ENCODE peak calls at places on chromosomes 6 and 20, in six cellular contexts. One of them, this sample, is unnamed. For H3K9me3, the result is how much of the 10 kb centered on the place peaks cover.

GRCh38 chr6:116941727-116942126 is 64.7 kb downstream of the RFX6 start:
- DNase-seq in Peyer's patch: no peak
- DNase-seq in colonic mucosa: no peak
- DNase-seq in heart left ventricle: no peak
- DNase-seq in HCT116: no peak
- DNase-seq in tibial artery: no peak
- DNase-seq in this sample: no peak

GRCh38 chr6:17132967-17133366 is 31.1 kb downstream of the STMND1 start:
- DNase-seq in colonic mucosa: no peak
- DNase-seq in HCT116: no peak
- DNase-seq in heart left ventricle: no peak
- DNase-seq in tibial artery: no peak
- DNase-seq in Peyer's patch: no peak
- DNase-seq in this sample: no peak

GRCh38 chr6:31651602-31652191 is 764 bp downstream of the BAG6 start:
- DNase-seq in heart left ventricle: peak
- DNase-seq in Peyer's patch: no peak
- DNase-seq in tibial artery: peak
- DNase-seq in HCT116: peak
- DNase-seq in colonic mucosa: peak
- DNase-seq in this sample: no peak

GRCh38 chr20:25376236-25376635 is 14.4 kb downstream of the ABHD12 start:
- DNase-seq in tibial artery: no peak
- DNase-seq in Peyer's patch: no peak
- DNase-seq in colonic mucosa: no peak
- DNase-seq in heart left ventricle: no peak
- DNase-seq in HCT116: no peak
- DNase-seq in this sample: no peak

GRCh38 chr20:58869662-58870227 is 17.2 kb downstream of the GNAS start:
- DNase-seq in heart left ventricle: no peak
- DNase-seq in tibial artery: no peak
- DNase-seq in colonic mucosa: no peak
- DNase-seq in HCT116: no peak
- DNase-seq in Peyer's patch: no peak
- DNase-seq in this sample: no peak

GRCh38 chr20:8291873-8292272 is 159.8 kb downstream of the PLCB1 start:
- DNase-seq in Peyer's patch: no peak
- DNase-seq in tibial artery: no peak
- DNase-seq in HCT116: no peak
- DNase-seq in colonic mucosa: no peak
- DNase-seq in heart left ventricle: no peak
- DNase-seq in this sample: no peak

GRCh38 chr6:72950114-72950860 is 275.0 kb downstream of the KHDC1L start:
- DNase-seq in heart left ventricle: no peak
- DNase-seq in colonic mucosa: no peak
- DNase-seq in tibial artery: no peak
- DNase-seq in HCT116: peak
- DNase-seq in Peyer's patch: no peak
- DNase-seq in this sample: no peak

GRCh38 chr6:167469655-167470054 is 144.8 kb downstream of the TTLL2 start:
- DNase-seq in HCT116: no peak
- DNase-seq in heart left ventricle: peak
- DNase-seq in tibial artery: no peak
- DNase-seq in colonic mucosa: no peak
- DNase-seq in Peyer's patch: no peak
- DNase-seq in this sample: no peak

GRCh38 chr20:18188446-18188845 is 50.8 kb downstream of the KAT14 start:
- DNase-seq in Peyer's patch: no peak
- DNase-seq in tibial artery: no peak
- DNase-seq in colonic mucosa: no peak
- DNase-seq in HCT116: no peak
- DNase-seq in heart left ventricle: no peak
- DNase-seq in this sample: no peak

GRCh38 chr20:18190466-18191233 is 53.0 kb downstream of the KAT14 start:
- DNase-seq in heart left ventricle: no peak
- DNase-seq in colonic mucosa: no peak
- DNase-seq in tibial artery: no peak
- DNase-seq in HCT116: no peak
- DNase-seq in Peyer's patch: no peak
- DNase-seq in this sample: no peak

GRCh38 chr20:18191336-18191735 is 53.7 kb downstream of the KAT14 start:
- DNase-seq in heart left ventricle: no peak
- DNase-seq in Peyer's patch: no peak
- DNase-seq in colonic mucosa: no peak
- DNase-seq in HCT116: no peak
- DNase-seq in tibial artery: no peak
- DNase-seq in this sample: no peak

GRCh38 chr20:18187020-18187419 is 49.4 kb downstream of the KAT14 start:
- DNase-seq in tibial artery: no peak
- DNase-seq in HCT116: no peak
- DNase-seq in Peyer's patch: no peak
- DNase-seq in heart left ventricle: no peak
- DNase-seq in colonic mucosa: no peak
- DNase-seq in this sample: no peak
- H3K27ac ChIP-seq in tibial artery: no peak
- H3K27ac ChIP-seq in HCT116: no peak
- H3K27ac ChIP-seq in Peyer's patch: no peak
- H3K27ac ChIP-seq in heart left ventricle: no peak
- H3K27ac ChIP-seq in colonic mucosa: no peak
- H3K27ac ChIP-seq in this sample: no peak

GRCh38 chr6:129498556-129498940 is 211.4 kb downstream of the ARHGAP18 start:
- DNase-seq in colonic mucosa: no peak
- DNase-seq in tibial artery: no peak
- DNase-seq in HCT116: no peak
- DNase-seq in Peyer's patch: no peak
- DNase-seq in heart left ventricle: no peak
- DNase-seq in this sample: no peak

GRCh38 chr6:129499871-129500219 is 210.1 kb downstream of the ARHGAP18 start:
- DNase-seq in tibial artery: no peak
- DNase-seq in heart left ventricle: no peak
- DNase-seq in colonic mucosa: no peak
- DNase-seq in HCT116: no peak
- DNase-seq in Peyer's patch: no peak
- DNase-seq in this sample: no peak

GRCh38 chr6:129500958-129501381 is 209.0 kb downstream of the ARHGAP18 start:
- DNase-seq in Peyer's patch: no peak
- DNase-seq in colonic mucosa: no peak
- DNase-seq in tibial artery: no peak
- DNase-seq in heart left ventricle: no peak
- DNase-seq in HCT116: peak
- DNase-seq in this sample: no peak

GRCh38 chr6:129498950-129499870 is 210.8 kb downstream of the ARHGAP18 start:
- DNase-seq in Peyer's patch: no peak
- DNase-seq in heart left ventricle: peak
- DNase-seq in tibial artery: peak
- DNase-seq in HCT116: peak
- DNase-seq in colonic mucosa: peak
- DNase-seq in this sample: no peak

GRCh38 chr6:129497591-129498555 is 212.1 kb downstream of the ARHGAP18 start:
- DNase-seq in Peyer's patch: no peak
- DNase-seq in HCT116: no peak
- DNase-seq in heart left ventricle: no peak
- DNase-seq in tibial artery: no peak
- DNase-seq in colonic mucosa: no peak
- DNase-seq in this sample: no peak
- H3K4me3 ChIP-seq in Peyer's patch: no peak
- H3K4me3 ChIP-seq in HCT116: no peak
- H3K4me3 ChIP-seq in heart left ventricle: no peak
- H3K4me3 ChIP-seq in tibial artery: no peak
- H3K4me3 ChIP-seq in colonic mucosa: no peak
- H3K4me3 ChIP-seq in this sample: no peak

GRCh38 chr6:28089054-28089453 is 8.7 kb downstream of the ZNF165 start:
- DNase-seq in heart left ventricle: no peak
- DNase-seq in tibial artery: no peak
- DNase-seq in Peyer's patch: no peak
- DNase-seq in HCT116: no peak
- DNase-seq in colonic mucosa: no peak
- DNase-seq in this sample: no peak
- H3K9me3 ChIP-seq in heart left ventricle: under half
- H3K9me3 ChIP-seq in tibial artery: under half
- H3K9me3 ChIP-seq in Peyer's patch: under half
- H3K9me3 ChIP-seq in HCT116: under half
- H3K9me3 ChIP-seq in colonic mucosa: under half
- H3K9me3 ChIP-seq in this sample: under half

GRCh38 chr20:57417830-57418780 is 26.9 kb downstream of the RBM38 start:
- DNase-seq in tibial artery: no peak
- DNase-seq in HCT116: no peak
- DNase-seq in colonic mucosa: no peak
- DNase-seq in heart left ventricle: no peak
- DNase-seq in Peyer's patch: no peak
- DNase-seq in this sample: no peak

GRCh38 chr20:57415791-57416190 is 24.6 kb downstream of the RBM38 start:
- DNase-seq in colonic mucosa: no peak
- DNase-seq in tibial artery: no peak
- DNase-seq in heart left ventricle: no peak
- DNase-seq in Peyer's patch: no peak
- DNase-seq in HCT116: no peak
- DNase-seq in this sample: no peak

GRCh38 chr20:57414867-57415592 is 23.8 kb downstream of the RBM38 start:
- DNase-seq in Peyer's patch: no peak
- DNase-seq in heart left ventricle: no peak
- DNase-seq in tibial artery: no peak
- DNase-seq in colonic mucosa: no peak
- DNase-seq in HCT116: no peak
- DNase-seq in this sample: no peak

GRCh38 chr20:57416296-57417022 is 25.3 kb downstream of the RBM38 start:
- DNase-seq in tibial artery: no peak
- DNase-seq in Peyer's patch: no peak
- DNase-seq in colonic mucosa: no peak
- DNase-seq in heart left ventricle: no peak
- DNase-seq in HCT116: no peak
- DNase-seq in this sample: no peak

GRCh38 chr20:57417051-57417689 is 26.0 kb downstream of the RBM38 start:
- DNase-seq in tibial artery: no peak
- DNase-seq in HCT116: no peak
- DNase-seq in heart left ventricle: no peak
- DNase-seq in Peyer's patch: no peak
- DNase-seq in colonic mucosa: no peak
- DNase-seq in this sample: no peak
- H3K27ac ChIP-seq in tibial artery: no peak
- H3K27ac ChIP-seq in HCT116: no peak
- H3K27ac ChIP-seq in heart left ventricle: no peak
- H3K27ac ChIP-seq in Peyer's patch: no peak
- H3K27ac ChIP-seq in colonic mucosa: no peak
- H3K27ac ChIP-seq in this sample: no peak

GRCh38 chr6:25961619-25962367 is 809 bp upstream of the TRIM38 start:
- DNase-seq in tibial artery: peak
- DNase-seq in heart left ventricle: no peak
- DNase-seq in colonic mucosa: no peak
- DNase-seq in Peyer's patch: no peak
- DNase-seq in HCT116: no peak
- DNase-seq in this sample: no peak
- H3K4me3 ChIP-seq in tibial artery: peak
- H3K4me3 ChIP-seq in heart left ventricle: peak
- H3K4me3 ChIP-seq in colonic mucosa: peak
- H3K4me3 ChIP-seq in Peyer's patch: peak
- H3K4me3 ChIP-seq in HCT116: peak
- H3K4me3 ChIP-seq in this sample: peak

This sample was measured in CD8-positive, alpha-beta T cell.